ENCODE peak calls at places on chromosomes 7 and 10, in five cellular contexts. One of them, this sample, is unnamed.

GRCh38 chr7:14717711-14718304 is 184.7 kb downstream of the DGKB start:
- DNase-seq in activated T-cell treated with anti-CD3 and anti-CD28 coated beads, Interleukin-2, amount 50 U/mL, for 72 hours: no peak
- DNase-seq in ureter: no peak
- DNase-seq in dorsolateral prefrontal cortex: no peak
- DNase-seq in colonic mucosa: no peak
- DNase-seq in this sample: no peak

GRCh38 chr7:50207682-50208255 is 96.7 kb upstream of the IKZF1 start:
- DNase-seq in activated T-cell treated with anti-CD3 and anti-CD28 coated beads, Interleukin-2, amount 50 U/mL, for 72 hours: no peak
- DNase-seq in dorsolateral prefrontal cortex: no peak
- DNase-seq in ureter: no peak
- DNase-seq in colonic mucosa: no peak
- DNase-seq in this sample: no peak

GRCh38 chr7:154231732-154232131 is 179.5 kb downstream of the DPP6 start:
- DNase-seq in dorsolateral prefrontal cortex: no peak
- DNase-seq in colonic mucosa: no peak
- DNase-seq in ureter: no peak
- DNase-seq in activated T-cell treated with anti-CD3 and anti-CD28 coated beads, Interleukin-2, amount 50 U/mL, for 72 hours: no peak
- DNase-seq in this sample: no peak

GRCh38 chr7:123709525-123709924 is 39.3 kb downstream of the WASL start:
- DNase-seq in colonic mucosa: no peak
- DNase-seq in ureter: no peak
- DNase-seq in activated T-cell treated with anti-CD3 and anti-CD28 coated beads, Interleukin-2, amount 50 U/mL, for 72 hours: no peak
- DNase-seq in dorsolateral prefrontal cortex: no peak
- DNase-seq in this sample: no peak

GRCh38 chr7:107076781-107077698 is 32.5 kb downstream of the PRKAR2B start:
- DNase-seq in dorsolateral prefrontal cortex: no peak
- DNase-seq in colonic mucosa: no peak
- DNase-seq in activated T-cell treated with anti-CD3 and anti-CD28 coated beads, Interleukin-2, amount 50 U/mL, for 72 hours: no peak
- DNase-seq in ureter: no peak
- DNase-seq in this sample: no peak

GRCh38 chr7:35761882-35762720 is 38.8 kb upstream of the SEPTIN7 start:
- DNase-seq in dorsolateral prefrontal cortex: no peak
- DNase-seq in colonic mucosa: no peak
- DNase-seq in activated T-cell treated with anti-CD3 and anti-CD28 coated beads, Interleukin-2, amount 50 U/mL, for 72 hours: no peak
- DNase-seq in ureter: no peak
- DNase-seq in this sample: no peak

GRCh38 chr10:110612073-110612472 is 32.1 kb upstream of the RBM20 start:
- DNase-seq in activated T-cell treated with anti-CD3 and anti-CD28 coated beads, Interleukin-2, amount 50 U/mL, for 72 hours: no peak
- DNase-seq in ureter: no peak
- DNase-seq in dorsolateral prefrontal cortex: no peak
- DNase-seq in colonic mucosa: no peak
- DNase-seq in this sample: no peak

GRCh38 chr7:37028909-37029440 is 304.7 kb upstream of the AOAH start:
- DNase-seq in dorsolateral prefrontal cortex: no peak
- DNase-seq in colonic mucosa: no peak
- DNase-seq in ureter: no peak
- DNase-seq in activated T-cell treated with anti-CD3 and anti-CD28 coated beads, Interleukin-2, amount 50 U/mL, for 72 hours: peak
- DNase-seq in this sample: no peak

GRCh38 chr7:134601459-134601858 is 45.2 kb upstream of the BPGM start:
- DNase-seq in activated T-cell treated with anti-CD3 and anti-CD28 coated beads, Interleukin-2, amount 50 U/mL, for 72 hours: no peak
- DNase-seq in ureter: no peak
- DNase-seq in colonic mucosa: no peak
- DNase-seq in dorsolateral prefrontal cortex: no peak
- DNase-seq in this sample: no peak

GRCh38 chr10:73641272-73642060 is at the start of gene MYOZ1:
- DNase-seq in activated T-cell treated with anti-CD3 and anti-CD28 coated beads, Interleukin-2, amount 50 U/mL, for 72 hours: no peak
- DNase-seq in colonic mucosa: no peak
- DNase-seq in dorsolateral prefrontal cortex: no peak
- DNase-seq in ureter: no peak
- DNase-seq in this sample: no peak

GRCh38 chr7:116598278-116598677 is 73.4 kb downstream of the CAV1 start:
- DNase-seq in ureter: no peak
- DNase-seq in colonic mucosa: no peak
- DNase-seq in dorsolateral prefrontal cortex: peak
- DNase-seq in activated T-cell treated with anti-CD3 and anti-CD28 coated beads, Interleukin-2, amount 50 U/mL, for 72 hours: no peak
- DNase-seq in this sample: no peak

GRCh38 chr7:24767878-24768569 is 10.8 kb upstream of the GSDME start:
- DNase-seq in dorsolateral prefrontal cortex: no peak
- DNase-seq in colonic mucosa: no peak
- DNase-seq in ureter: no peak
- DNase-seq in activated T-cell treated with anti-CD3 and anti-CD28 coated beads, Interleukin-2, amount 50 U/mL, for 72 hours: no peak
- DNase-seq in this sample: no peak

GRCh38 chr7:116952640-116953371 is 495 bp upstream of the ST7 start:
- DNase-seq in dorsolateral prefrontal cortex: peak
- DNase-seq in ureter: peak
- DNase-seq in colonic mucosa: peak
- DNase-seq in activated T-cell treated with anti-CD3 and anti-CD28 coated beads, Interleukin-2, amount 50 U/mL, for 72 hours: no peak
- DNase-seq in this sample: peak

GRCh38 chr10:128097783-128098182 is 28.4 kb downstream of the MKI67 start:
- DNase-seq in dorsolateral prefrontal cortex: no peak
- DNase-seq in ureter: no peak
- DNase-seq in colonic mucosa: no peak
- DNase-seq in activated T-cell treated with anti-CD3 and anti-CD28 coated beads, Interleukin-2, amount 50 U/mL, for 72 hours: no peak
- DNase-seq in this sample: no peak

GRCh38 chr10:29834990-29835569 is 200.3 kb upstream of the SVIL start:
- DNase-seq in ureter: no peak
- DNase-seq in activated T-cell treated with anti-CD3 and anti-CD28 coated beads, Interleukin-2, amount 50 U/mL, for 72 hours: no peak
- DNase-seq in dorsolateral prefrontal cortex: no peak
- DNase-seq in colonic mucosa: no peak
- DNase-seq in this sample: no peak